ENCODE peak calls at places on chromosomes 5 and 9, in ten cellular contexts. F is MM.1S, V is fibroblast of the aortic adventitia, K is right lobe of liver, I is epithelial cell of esophagus, X is endothelial cell, J is left ventricle myocardium inferior, C is keratinocyte, H is progenitor cell of endocrine pancreas, U is BE2C. T is an unnamed sample.

GRCh38 chr5:160048131-160048530 is 39.2 kb downstream of the TTC1 start:
- DNase-seq in F (no peak), V (peak; percentile 83), K (no peak), I (no peak), X (no peak), J (no peak), C (no peak), H (no peak), U (no peak), T (no peak)

GRCh38 chr5:167767775-167768174 is 523.7 kb upstream of the WWC1 start:
- DNase-seq in F (no peak), V (no peak), K (no peak), I (no peak), X (no peak), J (no peak), C (no peak), H (no peak), U (no peak), T (no peak)

GRCh38 chr5:77518304-77518703 is 26.2 kb upstream of the WDR41 start:
- DNase-seq in F (peak; percentile 9), V (peak; percentile 17), K (no peak), I (peak; percentile 15), X (no peak), J (no peak), C (no peak), H (no peak), U (no peak), T (peak; percentile 42)

GRCh38 chr5:149409268-149409948 is 30.3 kb upstream of the IL17B start:
- DNase-seq in F (no peak), V (no peak), K (no peak), I (no peak), X (no peak), J (no peak), C (no peak), H (no peak), U (no peak), T (no peak)

GRCh38 chr5:20678814-20679298 is 690.9 kb upstream of the CDH18 start:
- DNase-seq in F (no peak), V (peak; percentile 95), K (no peak), I (peak; percentile 99), X (no peak), J (no peak), C (peak; percentile 91), H (no peak), U (no peak), T (peak; percentile 95)

GRCh38 chr5:138702166-138702826 is 50.9 kb upstream of the CTNNA1 start:
- DNase-seq in F (no peak), V (no peak), K (no peak), I (no peak), X (no peak), J (no peak), C (no peak), H (no peak), U (no peak), T (peak; percentile 47)

GRCh38 chr5:83151821-83152220 is 74.5 kb downstream of the XRCC4 start:
- DNase-seq in F (no peak), V (peak; percentile 19), K (no peak), I (peak; percentile 10), X (no peak), J (no peak), C (no peak), H (no peak), U (no peak), T (peak; percentile 19)

GRCh38 chr9:101702257-101702656 is 36.2 kb downstream of the GRIN3A start:
- DNase-seq in F (no peak), V (no peak), K (no peak), I (peak; percentile 70), X (no peak), J (no peak), C (no peak), H (no peak), U (no peak), T (no peak)

GRCh38 chr9:28839778-28840430 is 1266.6 kb upstream of the C9orf72 start:
- DNase-seq in F (no peak), V (no peak), K (no peak), I (no peak), X (no peak), J (no peak), C (no peak), H (no peak), U (no peak), T (no peak)

GRCh38 chr5:88394531-88395185 is 126.0 kb upstream of the TMEM161B start:
- DNase-seq in F (no peak), V (no peak), K (no peak), I (no peak), X (no peak), J (no peak), C (no peak), H (no peak), U (no peak), T (no peak)

GRCh38 chr5:60830581-60831127 is 13.4 kb downstream of the ELOVL7 start:
- DNase-seq in F (peak; percentile 33), V (no peak), K (no peak), I (no peak), X (no peak), J (no peak), C (no peak), H (no peak), U (no peak), T (no peak)

GRCh38 chr9:90909747-90910283 is 108.2 kb downstream of the SYK start:
- DNase-seq in F (no peak), V (no peak), K (no peak), I (no peak), X (no peak), J (no peak), C (no peak), H (no peak), U (no peak), T (no peak)

GRCh38 chr5:145531038-145531734 is 304.0 kb downstream of the PRELID2 start:
- DNase-seq in F (no peak), V (peak; percentile 82), K (no peak), I (peak; percentile 95), X (no peak), J (no peak), C (peak; percentile 11), H (no peak), U (no peak), T (peak; percentile 94)

GRCh38 chr5:134525687-134526482 is 415 bp downstream of the JADE2 start:
- DNase-seq in F (peak; percentile 60), V (peak; percentile 82), K (peak; percentile 83), I (peak; percentile 80), X (peak; percentile 56), J (peak; percentile 76), C (no peak), H (peak; percentile 42), U (peak; percentile 85), T (peak; percentile 84)

GRCh38 chr5:90981177-90981576 is 401.9 kb downstream of the ARRDC3 start:
- DNase-seq in F (no peak), V (no peak), K (no peak), I (no peak), X (no peak), J (no peak), C (no peak), H (no peak), U (no peak), T (no peak)

GRCh38 chr9:122036988-122037387 is 56.1 kb downstream of the TTLL11 start:
- DNase-seq in F (no peak), V (peak; percentile 31), K (no peak), I (peak; percentile 37), X (no peak), J (no peak), C (no peak), H (no peak), U (no peak), T (peak; percentile 13)

GRCh38 chr5:126972062-126972895 is 58.1 kb downstream of the MARCHF3 start:
- DNase-seq in F (peak; percentile 85), V (peak; percentile 38), K (no peak), I (no peak), X (no peak), J (no peak), C (no peak), H (no peak), U (no peak), T (no peak)

GRCh38 chr5:107558951-107559350 is 111.8 kb downstream of the EFNA5 start:
- DNase-seq in F (no peak), V (no peak), K (no peak), I (no peak), X (no peak), J (no peak), C (no peak), H (no peak), U (no peak), T (no peak)

GRCh38 chr5:7683753-7684152 is 167.2 kb downstream of the CFAP90 start:
- DNase-seq in F (no peak), V (no peak), K (no peak), I (no peak), X (no peak), J (no peak), C (no peak), H (no peak), U (no peak), T (no peak)
- TF ChIP-seq CTCF in F (no peak), V (no peak), K (no peak), I (no peak), X (no peak), J (no peak), C (peak; percentile 42), H (no peak), U (no peak), T (no peak)

DNA sequence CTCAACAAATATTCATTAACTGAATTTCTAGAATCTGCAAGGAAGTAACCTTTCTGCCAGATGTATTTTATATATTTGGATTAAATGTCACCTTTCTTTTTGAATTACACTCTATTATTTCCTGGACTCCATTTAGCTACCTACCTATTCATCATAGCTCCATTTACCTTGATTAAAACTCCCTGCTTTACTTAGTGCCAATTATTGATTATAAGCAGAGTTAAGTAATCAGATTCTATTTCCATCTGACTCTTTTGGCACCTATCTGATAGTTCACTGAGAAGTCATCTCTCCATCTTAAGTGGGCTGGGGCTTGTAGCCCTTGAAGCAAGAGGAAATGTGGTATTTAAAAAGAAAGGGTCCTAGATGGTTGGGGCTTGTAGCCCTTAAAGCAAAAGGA is 88.6 kb downstream of the TRPM3 start:
- DNase-seq in F (no peak), V (no peak), K (no peak), I (no peak), X (no peak), J (no peak), C (no peak), H (no peak), U (no peak), T (no peak)
- TF ChIP-seq CTCF in F (no peak), V (no peak), K (no peak), I (no peak), X (no peak), J (no peak), C (no peak), H (no peak), U (no peak), T (no peak)

DNA sequence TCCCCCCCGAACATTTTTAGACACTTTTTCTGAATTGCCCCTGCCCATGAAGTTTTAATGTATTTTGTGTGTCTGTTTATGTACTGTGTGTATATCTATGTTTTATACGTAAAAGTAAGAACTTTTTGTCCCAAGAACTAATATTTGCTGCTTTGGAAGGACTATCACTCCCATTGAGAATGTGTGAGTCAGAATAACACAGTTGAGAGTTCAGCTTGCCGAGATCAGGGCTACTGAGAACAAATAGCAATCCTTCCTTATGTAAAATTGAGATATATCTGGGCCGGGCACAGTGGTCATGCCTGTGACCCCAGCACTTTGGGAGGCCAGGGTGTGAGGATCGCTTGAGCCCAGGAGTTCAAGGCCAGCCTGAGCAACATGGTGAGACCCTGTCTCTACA is 11.3 kb downstream of the GTF3C4 start:
- DNase-seq in F (no peak), V (no peak), K (no peak), I (no peak), X (no peak), J (no peak), C (no peak), H (no peak), U (no peak), T (no peak)
- TF ChIP-seq CTCF in F (no peak), V (no peak), K (no peak), I (no peak), X (no peak), J (no peak), C (no peak), H (no peak), U (no peak), T (no peak)

GRCh38 chr9:136926154-136926704 is 18.3 kb downstream of the FBXW5 start:
- DNase-seq in F (no peak), V (no peak), K (no peak), I (no peak), X (no peak), J (no peak), C (no peak), H (no peak), U (no peak), T (no peak)
- TF ChIP-seq CTCF in F (no peak), V (no peak), K (no peak), I (no peak), X (no peak), J (no peak), C (no peak), H (no peak), U (peak; percentile 32), T (no peak)